ENCODE peak calls at places on chromosomes 12 and 14, in four cellular contexts. H is HCT116, B is K562, V is HepG2. M is an unnamed sample.

GRCh38 chr14:65128096-65128495 is 25.8 kb upstream of the MAX start:
- DNase-seq in B (no peak), H (no peak), V (no peak), M (no peak)

GRCh38 chr14:105863296-105864108 is 337.1 kb downstream of the TMEM121 start:
- DNase-seq in H (no peak), B (no peak), V (no peak), M (no peak)

GRCh38 chr14:105877645-105878044 is 351.3 kb downstream of the TMEM121 start:
- DNase-seq in V (no peak), B (no peak), H (no peak), M (no peak)

GRCh38 chr12:33628087-33628486 is 188.5 kb upstream of the SYT10 start:
- DNase-seq in H (no peak), V (no peak), B (peak), M (no peak)

GRCh38 chr12:57603758-57604453 is 718 bp upstream of the DTX3 start:
- DNase-seq in H (no peak), V (no peak), B (no peak), M (no peak)

GRCh38 chr12:55797068-55797467 is 20.5 kb downstream of the SARNP start:
- DNase-seq in B (peak), V (peak), H (peak), M (no peak)

GRCh38 chr14:56632192-56632591 is 52.6 kb downstream of the TMEM260 start:
- DNase-seq in B (no peak), V (no peak), H (no peak), M (no peak)

GRCh38 chr12:111010061-111010460 is 89.7 kb upstream of the MYL2 start:
- DNase-seq in B (no peak), H (no peak), V (no peak), M (no peak)

GRCh38 chr12:103840399-103840880 is 594 bp downstream of the NT5DC3 start:
- DNase-seq in B (peak), H (no peak), V (no peak), M (no peak)

GRCh38 chr14:54606631-54607133 is 39.8 kb downstream of the SAMD4A start:
- DNase-seq in V (no peak), H (no peak), B (no peak), M (no peak)

GRCh38 chr12:26732010-26732908 is 100.7 kb downstream of the ITPR2 start:
- DNase-seq in B (no peak), H (no peak), V (no peak), M (no peak)

GRCh38 chr14:66101662-66102061 is 384.5 kb upstream of the CCDC196 start:
- DNase-seq in V (no peak), H (no peak), B (no peak), M (no peak)

GRCh38 chr14:55240526-55241178 is 30.6 kb upstream of the FBXO34 start:
- DNase-seq in H (no peak), V (no peak), B (no peak), M (no peak)

GRCh38 chr12:59636945-59637656 is 41.3 kb downstream of the SLC16A7 start:
- DNase-seq in H (no peak), B (no peak), V (no peak), M (no peak)

GRCh38 chr14:60815371-60815770 is 80.8 kb downstream of the MNAT1 start:
- DNase-seq in B (no peak), V (peak), H (no peak), M (no peak)

GRCh38 chr12:65415826-65416225 is 137.3 kb downstream of the MSRB3 start:
- DNase-seq in V (peak), B (no peak), H (no peak), M (no peak)

GRCh38 chr12:13564266-13564810 is 367.8 kb downstream of the EMP1 start:
- DNase-seq in V (no peak), H (no peak), B (peak), M (no peak)
- TF ChIP-seq CTCF in V (no peak), H (no peak), B (peak), M (no peak)

DNA sequence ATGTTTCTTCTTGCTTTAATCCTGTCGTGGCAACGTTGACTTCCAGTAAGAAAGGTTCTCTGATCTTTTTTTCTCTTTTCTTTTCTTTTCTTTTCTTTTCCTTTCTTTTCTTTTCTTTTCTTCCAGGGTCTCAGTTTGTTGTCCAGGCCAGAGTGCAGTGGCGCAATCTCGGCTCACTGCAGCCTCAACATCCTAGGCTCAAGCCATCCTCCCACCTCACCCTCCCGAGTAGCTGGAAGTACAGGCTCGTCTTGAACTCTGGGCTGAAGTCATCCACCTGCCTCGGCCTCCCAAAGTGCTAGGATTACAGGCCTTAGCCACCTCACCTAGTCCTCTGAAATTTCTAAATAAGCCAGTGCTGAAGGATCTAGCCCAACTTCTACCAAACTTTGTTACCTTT is 1.3 kb upstream of the MAP3K9 start:
- DNase-seq in B (no peak), H (no peak), V (no peak), M (no peak)
- H3K27ac ChIP-seq in B (no peak), H (no peak), V (peak), M (peak)

GRCh38 chr14:40987481-40987880 is 619.2 kb upstream of the LRFN5 start:
- DNase-seq in H (no peak), B (no peak), V (no peak), M (no peak)
- TF ChIP-seq TCF7L2 in H (no peak), B (no peak), V (no peak), M (no peak)

DNA sequence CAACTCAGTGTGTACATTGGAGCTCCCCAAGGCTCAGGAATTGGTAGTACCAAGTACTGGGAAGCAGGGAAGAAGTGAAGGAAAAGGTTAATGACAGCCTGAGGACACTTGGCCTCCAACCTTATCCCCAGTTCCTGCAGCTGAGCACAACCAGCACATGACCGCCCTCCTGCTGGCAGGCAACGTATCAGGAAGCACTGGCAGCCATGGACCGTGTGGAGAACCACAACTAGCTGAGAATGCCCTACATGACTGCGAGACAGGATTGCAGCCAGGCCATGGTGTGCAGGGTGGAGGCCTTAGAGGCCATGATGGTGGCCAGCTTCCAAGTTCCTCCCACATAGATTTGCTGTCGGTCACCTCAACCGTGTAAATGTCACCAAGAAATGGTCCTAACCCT is 26.8 kb downstream of the PYGL start:
- DNase-seq in B (peak), V (no peak), H (no peak), M (no peak)
- TF ChIP-seq CTCF in B (no peak), V (no peak), H (no peak), M (no peak)

M was measured in Panc1.